ENCODE peak calls at places on chromosomes 7 and 10, in four cellular contexts. U is activated naive CD8-positive, alpha-beta T cell treated with anti-CD3 and anti-CD28 coated beads, Interleukin-2, amount 10 ng/mL, durations not matched to agents 7 days and 5 days; F is Right ventricle myocardium superior; V is natural killer cell. K is an unnamed sample.

GRCh38 chr10:119246862-119247549 is 39.6 kb downstream of the GRK5 start:
- ATAC-seq in U (no peak), F (peak), V (no peak), K (no peak)

GRCh38 chr10:60397792-60398191 is 8.1 kb upstream of the ANK3 start:
- ATAC-seq in U (no peak), F (no peak), V (no peak), K (no peak)

GRCh38 chr7:23175820-23176385 is 5.9 kb upstream of the NUP42 start:
- ATAC-seq in U (no peak), F (peak), V (no peak), K (no peak)

GRCh38 chr7:91007371-91007770 is 256.9 kb upstream of the FZD1 start:
- ATAC-seq in U (no peak), F (no peak), V (no peak), K (no peak)

GRCh38 chr10:70587045-70587658 is 15.4 kb downstream of the PRF1 start:
- ATAC-seq in U (no peak), F (no peak), V (no peak), K (no peak)

GRCh38 chr7:23680417-23681405 is 712 bp downstream of the FAM221A start:
- ATAC-seq in U (peak), F (peak), V (peak), K (peak)

GRCh38 chr7:117538053-117538452 is 58.2 kb downstream of the CFTR start:
- ATAC-seq in U (no peak), F (no peak), V (no peak), K (no peak)

GRCh38 chr7:27155816-27156507 is 513 bp downstream of the HOXA7 start:
- ATAC-seq in U (no peak), F (no peak), V (no peak), K (peak)

GRCh38 chr10:949446-949845 is 17.9 kb upstream of the LARP4B start:
- ATAC-seq in U (no peak), F (no peak), V (no peak), K (no peak)

GRCh38 chr7:104973909-104974415 is 40.0 kb upstream of the KMT2E start:
- ATAC-seq in U (no peak), F (peak), V (no peak), K (peak)

GRCh38 chr10:28690545-28690944 is 13.2 kb downstream of the BAMBI start:
- ATAC-seq in U (no peak), F (no peak), V (no peak), K (no peak)

GRCh38 chr10:97154789-97155188 is 31.0 kb downstream of the SLIT1 start:
- ATAC-seq in U (no peak), F (no peak), V (no peak), K (no peak)

GRCh38 chr7:115965241-115965640 is 65.3 kb downstream of the TFEC start:
- ATAC-seq in U (no peak), F (no peak), V (no peak), K (no peak)

K was measured in esophagus mucosa.